ENCODE peak calls at places on chromosomes 13 and 19, in six cellular contexts. One of them, this sample, is unnamed. For H3K36me3, the result is how much of the 10 kb centered on the place peaks cover.

GRCh38 chr13:57763689-57764088 is 132.1 kb downstream of the PCDH17 start:
- DNase-seq in Panc1: no peak
- DNase-seq in transverse colon: no peak
- DNase-seq in heart right ventricle: no peak
- DNase-seq in CD8-positive, alpha-beta T cell: no peak
- DNase-seq in tibial nerve: no peak
- DNase-seq in this sample: no peak

GRCh38 chr19:6475321-6476108 is 6.1 kb downstream of the DENND1C start:
- DNase-seq in Panc1: no peak
- DNase-seq in transverse colon: no peak
- DNase-seq in heart right ventricle: no peak
- DNase-seq in CD8-positive, alpha-beta T cell: no peak
- DNase-seq in tibial nerve: no peak
- DNase-seq in this sample: no peak

GRCh38 chr19:45599286-45599685 is 2.7 kb downstream of the GPR4 start:
- DNase-seq in Panc1: no peak
- DNase-seq in transverse colon: no peak
- DNase-seq in heart right ventricle: no peak
- DNase-seq in CD8-positive, alpha-beta T cell: no peak
- DNase-seq in tibial nerve: no peak
- DNase-seq in this sample: no peak

GRCh38 chr19:47756953-47757608 is 11.7 kb downstream of the NOP53 start:
- DNase-seq in Panc1: no peak
- DNase-seq in transverse colon: peak
- DNase-seq in heart right ventricle: no peak
- DNase-seq in CD8-positive, alpha-beta T cell: no peak
- DNase-seq in tibial nerve: no peak
- DNase-seq in this sample: no peak

GRCh38 chr19:49701271-49701786 is 10.4 kb downstream of the CPT1C start:
- DNase-seq in Panc1: no peak
- DNase-seq in transverse colon: no peak
- DNase-seq in heart right ventricle: no peak
- DNase-seq in CD8-positive, alpha-beta T cell: no peak
- DNase-seq in tibial nerve: no peak
- DNase-seq in this sample: no peak

GRCh38 chr13:110698689-110699088 is 7.2 kb downstream of the CARS2 start:
- DNase-seq in Panc1: no peak
- DNase-seq in transverse colon: no peak
- DNase-seq in heart right ventricle: no peak
- DNase-seq in CD8-positive, alpha-beta T cell: no peak
- DNase-seq in tibial nerve: no peak
- DNase-seq in this sample: no peak

GRCh38 chr13:100234524-100235136 is 145.7 kb downstream of the PCCA start:
- DNase-seq in Panc1: no peak
- DNase-seq in transverse colon: no peak
- DNase-seq in heart right ventricle: no peak
- DNase-seq in CD8-positive, alpha-beta T cell: no peak
- DNase-seq in tibial nerve: no peak
- DNase-seq in this sample: peak

GRCh38 chr13:51858433-51859247 is 3.1 kb upstream of the CCDC70 start:
- DNase-seq in Panc1: no peak
- DNase-seq in transverse colon: no peak
- DNase-seq in heart right ventricle: no peak
- DNase-seq in CD8-positive, alpha-beta T cell: no peak
- DNase-seq in tibial nerve: no peak
- DNase-seq in this sample: no peak

GRCh38 chr13:100399455-100399854 is 189.1 kb downstream of the GGACT start:
- DNase-seq in Panc1: no peak
- DNase-seq in transverse colon: no peak
- DNase-seq in heart right ventricle: no peak
- DNase-seq in CD8-positive, alpha-beta T cell: no peak
- DNase-seq in tibial nerve: no peak
- DNase-seq in this sample: no peak

GRCh38 chr13:110250258-110250891 is 56.6 kb downstream of the COL4A1 start:
- DNase-seq in Panc1: no peak
- DNase-seq in transverse colon: no peak
- DNase-seq in heart right ventricle: peak
- DNase-seq in CD8-positive, alpha-beta T cell: no peak
- DNase-seq in tibial nerve: peak
- DNase-seq in this sample: no peak

GRCh38 chr13:83355042-83355441 is 527.2 kb downstream of the SLITRK1 start:
- DNase-seq in Panc1: no peak
- DNase-seq in transverse colon: no peak
- DNase-seq in heart right ventricle: no peak
- DNase-seq in CD8-positive, alpha-beta T cell: no peak
- DNase-seq in tibial nerve: no peak
- DNase-seq in this sample: no peak

GRCh38 chr13:40629678-40630384 is 36.6 kb downstream of the FOXO1 start:
- DNase-seq in Panc1: no peak
- DNase-seq in transverse colon: no peak
- DNase-seq in heart right ventricle: no peak
- DNase-seq in CD8-positive, alpha-beta T cell: no peak
- DNase-seq in tibial nerve: no peak
- DNase-seq in this sample: no peak

GRCh38 chr19:16002380-16002779 is 53.6 kb downstream of the OR10H4 start:
- DNase-seq in Panc1: no peak
- DNase-seq in transverse colon: no peak
- DNase-seq in heart right ventricle: no peak
- DNase-seq in CD8-positive, alpha-beta T cell: no peak
- DNase-seq in tibial nerve: no peak
- DNase-seq in this sample: no peak

GRCh38 chr13:44934724-44935123 is 54.5 kb downstream of the NUFIP1 start:
- DNase-seq in Panc1: no peak
- DNase-seq in transverse colon: no peak
- DNase-seq in heart right ventricle: no peak
- DNase-seq in CD8-positive, alpha-beta T cell: no peak
- DNase-seq in tibial nerve: no peak
- DNase-seq in this sample: peak

GRCh38 chr13:63699948-63700347 is 2284.3 kb upstream of the PCDH20 start:
- DNase-seq in Panc1: no peak
- DNase-seq in transverse colon: no peak
- DNase-seq in heart right ventricle: no peak
- DNase-seq in CD8-positive, alpha-beta T cell: no peak
- DNase-seq in tibial nerve: no peak
- DNase-seq in this sample: no peak

GRCh38 chr19:17327654-17328516 is 6.8 kb downstream of the ANO8 start:
- DNase-seq in Panc1: no peak
- DNase-seq in transverse colon: peak
- DNase-seq in heart right ventricle: no peak
- DNase-seq in CD8-positive, alpha-beta T cell: peak
- DNase-seq in tibial nerve: no peak
- DNase-seq in this sample: peak

GRCh38 chr19:10095948-10096614 is 6.4 kb downstream of the ANGPTL6 start:
- DNase-seq in Panc1: no peak
- DNase-seq in transverse colon: peak
- DNase-seq in heart right ventricle: peak
- DNase-seq in CD8-positive, alpha-beta T cell: peak
- DNase-seq in tibial nerve: peak
- DNase-seq in this sample: peak

GRCh38 chr13:42355118-42355840 is 83.3 kb downstream of the AKAP11 start:
- DNase-seq in Panc1: no peak
- DNase-seq in transverse colon: no peak
- DNase-seq in heart right ventricle: no peak
- DNase-seq in CD8-positive, alpha-beta T cell: peak
- DNase-seq in tibial nerve: no peak
- DNase-seq in this sample: no peak

GRCh38 chr19:14530505-14530904 is 1.1 kb downstream of the TECR start:
- DNase-seq in Panc1: no peak
- DNase-seq in transverse colon: no peak
- DNase-seq in heart right ventricle: no peak
- DNase-seq in CD8-positive, alpha-beta T cell: no peak
- DNase-seq in tibial nerve: no peak
- DNase-seq in this sample: no peak
- H3K4me3 ChIP-seq in Panc1: peak
- H3K4me3 ChIP-seq in transverse colon: peak
- H3K4me3 ChIP-seq in heart right ventricle: peak
- H3K4me3 ChIP-seq in CD8-positive, alpha-beta T cell: peak
- H3K4me3 ChIP-seq in tibial nerve: peak
- H3K4me3 ChIP-seq in this sample: no peak

GRCh38 chr13:23949200-23949599 is 51.9 kb upstream of the C1QTNF9B start:
- DNase-seq in Panc1: no peak
- DNase-seq in transverse colon: no peak
- DNase-seq in heart right ventricle: no peak
- DNase-seq in CD8-positive, alpha-beta T cell: no peak
- DNase-seq in tibial nerve: no peak
- DNase-seq in this sample: no peak

GRCh38 chr13:23952796-23953195 is 55.5 kb upstream of the C1QTNF9B start:
- DNase-seq in Panc1: no peak
- DNase-seq in transverse colon: no peak
- DNase-seq in heart right ventricle: no peak
- DNase-seq in CD8-positive, alpha-beta T cell: no peak
- DNase-seq in tibial nerve: no peak
- DNase-seq in this sample: no peak

GRCh38 chr13:23947893-23948292 is 50.6 kb upstream of the C1QTNF9B start:
- DNase-seq in Panc1: no peak
- DNase-seq in transverse colon: no peak
- DNase-seq in heart right ventricle: no peak
- DNase-seq in CD8-positive, alpha-beta T cell: no peak
- DNase-seq in tibial nerve: no peak
- DNase-seq in this sample: no peak

GRCh38 chr13:23949736-23950135 is 52.4 kb upstream of the C1QTNF9B start:
- DNase-seq in Panc1: no peak
- DNase-seq in transverse colon: no peak
- DNase-seq in heart right ventricle: no peak
- DNase-seq in CD8-positive, alpha-beta T cell: no peak
- DNase-seq in tibial nerve: no peak
- DNase-seq in this sample: no peak

GRCh38 chr13:23950736-23951510 is 53.6 kb upstream of the C1QTNF9B start:
- DNase-seq in Panc1: no peak
- DNase-seq in transverse colon: no peak
- DNase-seq in heart right ventricle: no peak
- DNase-seq in CD8-positive, alpha-beta T cell: no peak
- DNase-seq in tibial nerve: no peak
- DNase-seq in this sample: no peak
- TF ChIP-seq CTCF in Panc1: no peak
- TF ChIP-seq CTCF in transverse colon: no peak
- TF ChIP-seq CTCF in heart right ventricle: no peak
- TF ChIP-seq CTCF in CD8-positive, alpha-beta T cell: no peak
- TF ChIP-seq CTCF in tibial nerve: no peak
- TF ChIP-seq CTCF in this sample: peak

GRCh38 chr19:1434040-1434366 is 4.2 kb upstream of the RPS15 start:
- DNase-seq in Panc1: no peak
- DNase-seq in transverse colon: no peak
- DNase-seq in heart right ventricle: no peak
- DNase-seq in CD8-positive, alpha-beta T cell: no peak
- DNase-seq in tibial nerve: no peak
- DNase-seq in this sample: no peak

GRCh38 chr19:1432507-1432887 is 5.7 kb upstream of the RPS15 start:
- DNase-seq in Panc1: no peak
- DNase-seq in transverse colon: no peak
- DNase-seq in heart right ventricle: no peak
- DNase-seq in CD8-positive, alpha-beta T cell: no peak
- DNase-seq in tibial nerve: no peak
- DNase-seq in this sample: no peak

GRCh38 chr19:1433119-1434039 is 4.8 kb upstream of the RPS15 start:
- DNase-seq in Panc1: no peak
- DNase-seq in transverse colon: no peak
- DNase-seq in heart right ventricle: no peak
- DNase-seq in CD8-positive, alpha-beta T cell: no peak
- DNase-seq in tibial nerve: no peak
- DNase-seq in this sample: no peak

GRCh38 chr19:1430201-1430621 is 8.0 kb upstream of the RPS15 start:
- DNase-seq in Panc1: no peak
- DNase-seq in transverse colon: no peak
- DNase-seq in heart right ventricle: no peak
- DNase-seq in CD8-positive, alpha-beta T cell: no peak
- DNase-seq in tibial nerve: no peak
- DNase-seq in this sample: no peak

GRCh38 chr19:1431759-1432506 is 6.3 kb upstream of the RPS15 start:
- DNase-seq in Panc1: no peak
- DNase-seq in transverse colon: no peak
- DNase-seq in heart right ventricle: no peak
- DNase-seq in CD8-positive, alpha-beta T cell: no peak
- DNase-seq in tibial nerve: no peak
- DNase-seq in this sample: no peak
- H3K36me3 ChIP-seq in Panc1: under half
- H3K36me3 ChIP-seq in transverse colon: under half
- H3K36me3 ChIP-seq in heart right ventricle: half or more
- H3K36me3 ChIP-seq in CD8-positive, alpha-beta T cell: under half
- H3K36me3 ChIP-seq in tibial nerve: under half
- H3K36me3 ChIP-seq in this sample: under half

DNA sequence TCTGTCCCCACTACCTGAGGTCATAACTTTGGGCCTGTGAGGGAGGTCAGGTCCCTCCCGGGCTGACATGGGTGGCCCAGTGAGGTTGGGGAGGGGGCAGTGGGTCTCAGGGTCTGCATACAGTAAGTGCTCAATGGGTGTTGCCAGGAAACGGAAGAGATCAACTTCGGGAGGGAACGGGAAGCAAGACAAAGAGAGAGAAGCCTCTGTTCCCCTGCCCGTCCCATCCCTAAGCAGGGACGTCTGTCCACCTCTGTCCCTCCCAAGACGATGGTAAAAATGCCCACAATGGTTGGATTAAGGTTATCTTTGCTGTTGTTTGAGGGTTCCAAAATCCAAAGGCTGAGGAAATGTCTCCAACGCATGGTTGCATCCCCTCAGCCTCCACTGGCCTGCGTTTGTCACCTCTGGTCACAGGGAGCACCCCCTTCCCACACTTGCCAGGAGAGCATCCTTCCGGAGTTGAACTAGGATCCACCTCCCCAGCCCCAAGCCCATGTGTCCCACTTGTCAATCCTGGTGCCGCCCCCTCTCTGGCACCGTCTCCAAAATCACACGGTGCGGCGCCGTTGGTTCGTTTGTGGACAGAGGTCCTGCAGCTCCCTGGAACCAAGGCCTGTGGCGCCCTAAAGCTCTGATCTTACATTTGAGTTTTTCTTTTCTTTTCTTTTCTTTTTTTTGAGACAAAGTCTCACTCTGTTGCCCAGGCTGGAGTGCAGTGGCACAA is 774 bp upstream of the HOMER3 start:
- DNase-seq in Panc1: no peak
- DNase-seq in transverse colon: no peak
- DNase-seq in heart right ventricle: no peak
- DNase-seq in CD8-positive, alpha-beta T cell: no peak
- DNase-seq in tibial nerve: no peak
- DNase-seq in this sample: no peak
- H3K4me3 ChIP-seq in Panc1: peak
- H3K4me3 ChIP-seq in transverse colon: no peak
- H3K4me3 ChIP-seq in heart right ventricle: peak
- H3K4me3 ChIP-seq in CD8-positive, alpha-beta T cell: no peak
- H3K4me3 ChIP-seq in tibial nerve: peak
- H3K4me3 ChIP-seq in this sample: peak

DNA sequence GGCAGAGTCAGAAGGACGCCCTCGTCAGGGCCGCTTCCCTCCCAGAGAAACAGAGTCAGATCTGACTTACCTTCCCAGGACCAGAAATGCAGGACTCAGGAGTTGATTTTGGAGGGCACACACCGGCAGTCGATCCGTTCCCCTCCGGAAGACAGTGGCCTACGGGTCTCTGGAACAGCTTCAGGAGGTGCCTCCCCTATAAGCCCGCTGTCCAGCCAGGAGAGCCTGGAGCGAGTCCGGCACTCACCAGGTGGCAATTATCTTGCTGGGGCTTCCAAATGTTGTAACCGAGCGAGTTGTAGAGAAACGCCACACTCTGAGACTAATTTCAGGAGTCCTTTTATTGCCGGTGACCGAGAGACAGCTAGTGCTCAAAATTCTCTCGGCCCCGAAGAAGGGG is 70.2 kb downstream of the ZNF100 start:
- DNase-seq in Panc1: no peak
- DNase-seq in transverse colon: no peak
- DNase-seq in heart right ventricle: no peak
- DNase-seq in CD8-positive, alpha-beta T cell: no peak
- DNase-seq in tibial nerve: no peak
- DNase-seq in this sample: no peak
- TF ChIP-seq CTCF in Panc1: no peak
- TF ChIP-seq CTCF in transverse colon: no peak
- TF ChIP-seq CTCF in heart right ventricle: no peak
- TF ChIP-seq CTCF in CD8-positive, alpha-beta T cell: no peak
- TF ChIP-seq CTCF in tibial nerve: no peak
- TF ChIP-seq CTCF in this sample: no peak

GRCh38 chr19:11191934-11192333 is 5.4 kb downstream of the KANK2 start:
- DNase-seq in Panc1: no peak
- DNase-seq in transverse colon: no peak
- DNase-seq in heart right ventricle: no peak
- DNase-seq in CD8-positive, alpha-beta T cell: no peak
- DNase-seq in tibial nerve: no peak
- DNase-seq in this sample: no peak
- H3K36me3 ChIP-seq in Panc1: under half
- H3K36me3 ChIP-seq in transverse colon: under half
- H3K36me3 ChIP-seq in heart right ventricle: half or more
- H3K36me3 ChIP-seq in CD8-positive, alpha-beta T cell: under half
- H3K36me3 ChIP-seq in tibial nerve: under half
- H3K36me3 ChIP-seq in this sample: under half

This sample was measured in kidney epithelial cell.